ENCODE peak calls at places on chromosomes 11 and 22, in ten cellular contexts. A is PC-3, R is K562, S is neural crest cell, E is GM10248, T is MCF 10A, Y is cardiac fibroblast, G is A673, H is AG04450, X is fibroblast of villous mesenchyme. C is an unnamed sample.

GRCh38 chr11:86800076-86800955 is at the start of gene PRSS23:
- DNase-seq in A (peak; percentile 78), R (peak; percentile 36), S (peak; percentile 56), E (peak; percentile 24), T (peak; percentile 40), Y (peak; percentile 62), G (peak; percentile 72), H (no peak), X (peak; percentile 57), C (peak; percentile 66)

GRCh38 chr11:121467965-121468364 is 15.2 kb upstream of the SORL1-AS1 start:
- DNase-seq in A (no peak), R (no peak), S (no peak), E (peak; percentile 81), T (no peak), Y (no peak), G (no peak), H (no peak), X (no peak), C (no peak)

GRCh38 chr11:70587095-70587389 is 188.7 kb downstream of the CTTN start:
- DNase-seq in A (no peak), R (no peak), S (no peak), E (no peak), T (no peak), Y (no peak), G (no peak), H (no peak), X (no peak), C (no peak)

GRCh38 chr11:60866911-60867870 is at the start of gene ZP1:
- DNase-seq in A (peak; percentile 47), R (no peak), S (no peak), E (no peak), T (no peak), Y (peak; percentile 49), G (no peak), H (no peak), X (no peak), C (no peak)

GRCh38 chr22:17949926-17950473 is 74.4 kb downstream of the MICAL3 start:
- DNase-seq in A (peak; percentile 22), R (no peak), S (no peak), E (no peak), T (no peak), Y (no peak), G (no peak), H (no peak), X (no peak), C (no peak)

GRCh38 chr11:24634606-24635160 is 137.8 kb downstream of the LUZP2 start:
- DNase-seq in A (peak; percentile 64), R (no peak), S (no peak), E (no peak), T (no peak), Y (no peak), G (no peak), H (no peak), X (no peak), C (no peak)

GRCh38 chr11:76512851-76513653 is 68.2 kb downstream of the EMSY start:
- DNase-seq in A (peak; percentile 42), R (no peak), S (no peak), E (no peak), T (peak; percentile 26), Y (peak; percentile 64), G (peak; percentile 52), H (peak; percentile 18), X (peak; percentile 57), C (no peak)

GRCh38 chr22:45544588-45545170 is 42.0 kb downstream of the FBLN1 start:
- DNase-seq in A (no peak), R (no peak), S (no peak), E (no peak), T (peak; percentile 89), Y (no peak), G (no peak), H (no peak), X (no peak), C (peak; percentile 46)

GRCh38 chr22:28779833-28780232 is 7.3 kb downstream of the CCDC117 start:
- DNase-seq in A (no peak), R (peak; percentile 19), S (no peak), E (no peak), T (no peak), Y (no peak), G (no peak), H (no peak), X (no peak), C (no peak)

GRCh38 chr11:115085461-115086220 is 407.3 kb downstream of the NXPE2 start:
- DNase-seq in A (no peak), R (no peak), S (no peak), E (no peak), T (no peak), Y (no peak), G (no peak), H (no peak), X (no peak), C (no peak)

DNA sequence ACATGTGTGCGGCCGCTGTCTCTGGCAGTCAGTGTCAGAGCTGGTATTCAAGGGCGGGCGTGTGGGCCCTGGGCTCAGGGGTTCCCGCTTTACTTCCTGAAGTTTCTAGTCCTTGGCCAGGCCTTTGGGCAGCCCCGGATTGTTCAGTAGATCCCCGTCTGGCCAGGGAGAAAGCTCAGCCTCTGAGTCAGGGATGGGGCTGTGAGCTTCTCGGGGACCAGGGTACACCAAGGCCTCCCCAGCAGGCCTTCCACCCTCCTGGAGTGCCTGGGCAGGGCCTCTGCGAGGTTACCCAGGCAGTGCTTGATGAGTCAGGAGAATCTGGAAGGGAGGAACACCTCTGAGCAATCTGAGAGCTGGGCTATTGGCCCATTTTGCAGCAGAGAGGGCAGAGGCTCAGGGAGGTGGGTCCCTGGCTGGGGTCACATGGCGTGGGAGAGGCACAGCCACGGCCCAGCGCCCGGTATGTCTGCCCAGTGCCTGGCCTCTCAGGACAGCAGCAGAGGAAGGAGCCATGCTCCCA is 60.5 kb downstream of the RTL6 start:
- DNase-seq in A (peak; percentile 29), R (no peak), S (no peak), E (no peak), T (peak; percentile 31), Y (peak; percentile 49), G (no peak), H (no peak), X (no peak), C (no peak)
- TF ChIP-seq CTCF in A (no peak), R (no peak), S (no peak), E (no peak), T (no peak), Y (no peak), G (no peak), H (no peak), X (no peak), C (no peak)

GRCh38 chr22:29994027-29994715 is 86.1 kb upstream of the HORMAD2 start:
- DNase-seq in A (peak; percentile 72), R (no peak), S (no peak), E (no peak), T (peak; percentile 78), Y (peak; percentile 92), G (peak; percentile 22), H (no peak), X (peak; percentile 74), C (no peak)
- TF ChIP-seq CTCF in A (peak; percentile 50), R (no peak), S (no peak), E (no peak), T (peak; percentile 34), Y (peak; percentile 28), G (peak; percentile 43), H (peak; percentile 34), X (peak; percentile 35), C (no peak)

GRCh38 chr22:20773793-20774212 is at the start of gene SERPIND1:
- DNase-seq in A (no peak), R (no peak), S (no peak), E (no peak), T (no peak), Y (no peak), G (no peak), H (no peak), X (no peak), C (no peak)
- TF ChIP-seq CTCF in A (no peak), R (no peak), S (no peak), E (no peak), T (no peak), Y (no peak), G (no peak), H (no peak), X (no peak), C (no peak)

DNA sequence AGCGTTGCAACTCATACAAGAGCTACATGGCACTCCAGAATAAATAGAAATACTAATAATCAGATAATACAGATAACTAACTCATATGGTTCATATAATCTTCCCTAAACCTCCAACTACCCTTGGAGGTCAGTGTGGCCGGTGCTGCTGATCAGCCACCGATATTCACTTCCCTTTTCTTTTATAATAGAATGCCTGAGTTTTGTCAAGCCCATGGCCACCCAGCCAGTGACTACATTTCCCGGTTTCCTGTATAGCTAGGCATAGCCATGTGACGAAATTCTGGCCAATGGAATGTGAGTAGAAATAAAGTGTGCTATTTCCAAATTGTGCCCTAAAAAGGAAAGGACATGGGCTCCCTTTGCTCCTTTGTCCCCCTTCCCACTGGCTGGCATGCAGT is 5.9 kb upstream of the CAT start:
- DNase-seq in A (no peak), R (no peak), S (no peak), E (no peak), T (no peak), Y (no peak), G (no peak), H (no peak), X (no peak), C (no peak)
- TF ChIP-seq CTCF in A (no peak), R (no peak), S (no peak), E (no peak), T (no peak), Y (no peak), G (no peak), H (no peak), X (no peak), C (no peak)

GRCh38 chr11:94563176-94563847 is 3.9 kb upstream of the PIWIL4 start:
- DNase-seq in A (peak; percentile 76), R (no peak), S (no peak), E (no peak), T (peak; percentile 68), Y (peak; percentile 84), G (peak; percentile 28), H (peak; percentile 18), X (peak; percentile 46), C (no peak)
- TF ChIP-seq CTCF in A (peak; percentile 76), R (peak; percentile 27), S (no peak), E (no peak), T (peak; percentile 50), Y (peak; percentile 44), G (no peak), H (no peak), X (peak; percentile 30), C (peak; percentile 51)